ENCODE peak calls at places on chromosomes 1 and 21, in four cellular contexts. G is GM12878, V is K562, R is HL-60. X is an unnamed sample.

GRCh38 chr1:108860190-108860907 is 3.5 kb upstream of the AKNAD1 start:
- DNase-seq in V (no peak), R (no peak), G (no peak), X (no peak)

GRCh38 chr1:110687244-110687643 is 12.5 kb upstream of the KCNA3 start:
- DNase-seq in V (no peak), R (no peak), G (no peak), X (no peak)

GRCh38 chr1:228849011-228849541 is 113.8 kb downstream of the RHOU start:
- DNase-seq in G (peak), R (no peak), V (no peak), X (no peak)

GRCh38 chr1:174912243-174912642 is 87.5 kb upstream of the CACYBP start:
- DNase-seq in V (no peak), G (peak), R (no peak), X (no peak)

GRCh38 chr1:175192111-175192629 is 406 bp downstream of the KIAA0040 start:
- DNase-seq in R (no peak), G (no peak), V (peak), X (peak)

GRCh38 chr1:27097484-27097917 is 57.4 kb downstream of the SLC9A1 start:
- DNase-seq in R (peak), V (peak), G (no peak), X (peak)

GRCh38 chr1:23613191-23614126 is 54.2 kb upstream of the ID3 start:
- DNase-seq in R (no peak), V (no peak), G (no peak), X (no peak)

GRCh38 chr21:42320791-42321190 is 5.6 kb upstream of the TFF3 start:
- DNase-seq in R (no peak), V (no peak), G (no peak), X (no peak)

GRCh38 chr1:84272401-84272800 is 29.1 kb upstream of the SAMD13 start:
- DNase-seq in V (no peak), G (no peak), R (no peak), X (no peak)

GRCh38 chr1:61680500-61680899 is 44.4 kb downstream of the TM2D1 start:
- DNase-seq in V (no peak), R (no peak), G (no peak), X (no peak)

GRCh38 chr21:39688010-39688409 is 57.0 kb upstream of the IGSF5 start:
- DNase-seq in R (no peak), G (no peak), V (no peak), X (no peak)

DNA sequence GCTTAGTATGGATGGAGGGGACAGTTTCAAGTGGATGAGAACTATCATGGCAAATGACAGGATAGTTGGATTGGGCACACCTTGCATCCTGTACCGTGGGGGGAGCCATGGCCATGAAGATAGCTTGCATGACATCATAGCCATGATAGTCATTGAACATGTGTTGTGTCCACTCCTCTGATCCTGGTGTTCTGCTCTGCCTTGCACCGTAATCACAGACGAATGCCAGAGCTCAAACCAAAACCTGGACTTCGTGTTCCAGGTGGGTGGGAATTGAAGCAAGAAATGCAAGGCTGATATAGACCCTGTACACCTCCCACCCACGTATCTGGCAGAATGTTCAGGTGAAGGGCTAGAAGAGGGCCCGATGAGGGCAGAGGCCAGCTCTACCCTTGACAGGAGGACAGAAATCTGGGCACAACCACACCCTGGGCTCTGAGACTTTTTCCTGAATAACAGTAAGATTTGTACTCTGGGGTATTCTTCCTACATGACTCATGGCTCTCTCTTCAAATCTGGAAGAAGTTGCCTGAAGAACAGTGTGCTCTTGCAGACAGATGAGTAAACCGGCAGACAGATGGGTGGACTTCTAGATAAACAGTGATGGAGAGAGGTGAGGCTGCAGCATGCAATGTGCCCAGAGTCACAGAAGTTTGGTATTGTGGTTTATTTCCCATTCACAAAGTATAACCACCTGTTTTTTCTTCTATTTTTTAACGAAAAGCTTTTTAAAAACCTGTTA is 45.0 kb downstream of the KCNJ6 start:
- DNase-seq in R (no peak), G (no peak), V (no peak), X (no peak)
- TF ChIP-seq SPI1 in R (no peak), G (no peak), V (no peak), X (no peak)

DNA sequence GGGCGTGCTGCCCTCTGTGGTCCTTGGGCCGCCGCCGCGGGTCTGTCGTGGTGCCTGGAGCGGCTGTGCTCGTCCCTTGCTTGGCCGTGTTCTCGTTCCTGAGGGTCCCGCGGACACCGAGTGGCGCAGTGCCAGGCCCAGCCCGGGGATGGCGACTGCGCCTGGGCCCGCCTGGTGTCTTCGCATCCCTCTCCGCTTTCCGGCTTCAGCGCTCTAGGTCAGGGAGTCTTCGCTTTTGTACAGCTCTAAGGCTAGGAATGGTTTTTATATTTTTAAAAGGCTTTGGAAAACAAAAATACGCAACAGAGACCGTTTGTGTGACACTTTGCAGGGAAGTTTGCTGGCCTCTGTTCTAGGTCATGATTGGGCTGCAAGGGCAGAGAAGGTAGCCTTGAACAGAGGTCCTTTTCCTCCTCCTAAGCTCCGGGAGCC is 657 bp downstream of the SOD1 start:
- DNase-seq in G (no peak), R (no peak), V (no peak), X (no peak)
- TF ChIP-seq SPI1 in G (no peak), R (no peak), V (no peak), X (no peak)

DNA sequence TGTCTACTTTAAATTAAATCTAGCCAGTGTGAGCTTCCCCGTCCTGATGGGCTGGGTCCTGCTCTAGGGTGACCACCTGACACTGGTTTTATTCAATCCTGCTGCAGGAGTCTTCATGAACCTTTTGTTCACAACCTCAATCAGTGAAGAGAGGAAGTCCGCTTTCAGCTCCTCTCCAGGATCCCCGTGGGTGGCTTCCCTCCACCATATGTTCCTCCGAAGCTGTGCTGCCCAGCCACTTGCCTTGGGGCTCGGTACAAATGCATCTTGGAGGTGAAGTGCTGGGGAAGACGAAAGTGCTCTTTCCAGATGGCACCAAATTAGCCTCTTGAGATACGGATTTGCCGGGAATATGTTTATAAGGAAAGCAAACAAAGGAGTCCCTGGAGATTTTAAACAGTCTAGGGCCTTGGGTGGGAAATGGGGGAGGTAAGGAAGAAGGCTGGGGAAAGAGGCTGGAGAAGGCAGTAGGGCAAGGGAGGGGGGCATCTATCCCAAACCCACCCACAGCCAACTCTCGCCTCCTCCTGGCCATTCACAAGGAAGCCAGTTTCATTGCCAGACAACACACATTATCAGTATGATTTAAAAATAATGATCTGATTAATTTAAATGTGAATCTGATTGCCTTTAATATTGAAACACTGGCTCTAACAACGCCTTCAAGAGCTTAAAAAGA is 430.8 kb downstream of the DISC1 start:
- DNase-seq in V (no peak), R (no peak), G (no peak), X (no peak)
- TF ChIP-seq SPI1 in V (no peak), R (peak), G (no peak), X (no peak)

GRCh38 chr1:14842891-14843290 is 244.4 kb downstream of the KAZN start:
- DNase-seq in G (no peak), V (no peak), R (no peak), X (no peak)
- TF ChIP-seq SPI1 in G (no peak), V (no peak), R (no peak), X (no peak)

GRCh38 chr1:115869064-115869463 is 28.1 kb upstream of the NHLH2 start:
- DNase-seq in V (no peak), G (no peak), R (no peak), X (no peak)

GRCh38 chr1:115867216-115867615 is 26.3 kb upstream of the NHLH2 start:
- DNase-seq in R (no peak), G (no peak), V (no peak), X (no peak)

GRCh38 chr1:115862406-115862805 is 21.5 kb upstream of the NHLH2 start:
- DNase-seq in V (no peak), G (no peak), R (no peak), X (no peak)

DNA sequence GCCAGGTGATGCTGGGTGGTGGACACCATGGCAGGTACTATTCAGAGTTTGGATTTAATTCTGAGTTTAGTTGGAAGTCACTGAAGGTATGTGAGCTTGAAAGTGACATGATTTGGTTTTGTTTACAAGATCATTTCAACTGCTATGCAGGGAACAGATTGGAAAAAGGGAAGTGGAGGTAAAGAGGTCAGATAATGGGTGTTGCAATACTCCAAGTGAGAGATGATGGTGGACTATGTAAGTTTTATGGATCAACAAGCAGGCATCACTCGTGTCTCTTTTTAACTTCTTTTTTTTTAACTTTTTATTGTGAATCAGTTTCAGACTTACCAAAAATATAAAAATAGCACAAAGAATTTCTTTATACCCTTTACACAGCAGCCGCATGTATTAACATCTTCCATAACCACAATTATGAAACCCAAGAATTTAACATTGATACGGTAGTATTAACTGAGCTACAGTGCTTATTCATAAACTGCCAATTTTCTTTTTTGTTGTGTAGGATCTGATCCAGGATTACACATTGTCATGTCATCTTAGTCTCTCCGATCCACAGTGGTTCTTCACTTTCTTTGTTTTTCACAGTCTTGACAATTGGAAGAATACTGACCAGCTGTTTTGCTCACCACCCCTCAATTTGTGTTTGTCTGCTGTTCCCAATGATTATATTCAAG is 24.9 kb upstream of the NHLH2 start:
- DNase-seq in G (no peak), V (no peak), R (peak), X (no peak)
- TF ChIP-seq SPI1 in G (no peak), V (peak), R (peak), X (no peak)

DNA sequence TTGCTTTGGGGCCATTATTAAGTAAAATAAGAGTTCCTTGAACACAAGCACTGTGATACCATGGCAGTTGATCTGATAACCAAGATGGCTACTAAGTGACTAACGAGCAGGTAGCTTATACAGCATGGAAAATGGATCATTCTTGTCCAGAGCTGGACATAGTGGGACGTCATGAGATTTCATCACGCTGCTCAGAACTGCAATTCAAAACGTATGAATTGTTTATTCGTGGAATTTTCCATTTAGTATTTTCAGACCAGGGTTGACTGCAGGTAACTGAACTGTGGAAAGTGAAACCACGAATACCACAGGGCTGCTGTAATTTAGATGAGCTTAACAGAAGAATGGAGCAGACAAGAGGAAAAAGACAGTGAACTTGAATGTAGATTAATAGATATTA is 38.9 kb downstream of the CCDC18 start:
- DNase-seq in R (no peak), G (peak), V (no peak), X (no peak)
- TF ChIP-seq SPI1 in R (no peak), G (no peak), V (no peak), X (no peak)

DNA sequence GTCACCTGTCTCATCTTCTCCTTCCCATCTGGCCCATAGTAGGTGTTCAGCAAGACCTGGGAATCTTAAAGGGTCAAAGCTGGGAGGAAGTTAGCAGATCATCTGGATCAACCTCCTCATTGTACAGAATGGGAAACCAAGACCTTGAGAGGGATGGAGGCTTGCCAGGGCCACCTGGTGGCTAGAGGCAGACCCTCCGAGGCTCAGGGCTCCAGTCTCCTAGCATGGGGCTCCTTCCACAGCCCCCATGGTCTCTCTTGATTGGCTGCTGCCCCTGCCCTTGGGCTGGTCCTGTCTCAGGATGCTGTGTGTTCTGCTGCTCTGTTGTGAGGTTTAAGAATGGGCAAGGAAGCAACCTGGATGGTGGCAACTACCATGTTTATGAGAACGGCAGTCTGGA is 68.7 kb upstream of the CNTN2 start:
- DNase-seq in R (no peak), V (no peak), G (no peak), X (no peak)
- TF ChIP-seq SPI1 in R (no peak), V (no peak), G (no peak), X (no peak)

DNA sequence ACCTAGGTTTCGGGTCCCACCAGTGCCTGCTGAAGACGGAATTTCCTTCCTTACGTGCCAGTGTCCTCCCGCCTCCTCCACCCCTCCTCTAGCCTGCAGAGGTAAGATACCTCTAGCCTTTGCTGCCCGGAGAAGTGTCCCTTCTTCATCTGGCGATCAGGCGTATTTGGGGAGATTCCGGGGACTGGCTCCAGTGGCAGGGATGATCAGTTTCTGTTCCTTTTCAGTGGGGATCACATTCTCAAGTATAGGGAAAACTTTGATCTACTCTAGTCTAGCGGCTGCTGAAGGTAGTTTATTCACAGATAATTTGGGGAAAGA is 668 bp downstream of the CEP350 start:
- DNase-seq in G (no peak), R (peak), V (no peak), X (no peak)
- TF ChIP-seq SPI1 in G (peak), R (no peak), V (no peak), X (no peak)

DNA sequence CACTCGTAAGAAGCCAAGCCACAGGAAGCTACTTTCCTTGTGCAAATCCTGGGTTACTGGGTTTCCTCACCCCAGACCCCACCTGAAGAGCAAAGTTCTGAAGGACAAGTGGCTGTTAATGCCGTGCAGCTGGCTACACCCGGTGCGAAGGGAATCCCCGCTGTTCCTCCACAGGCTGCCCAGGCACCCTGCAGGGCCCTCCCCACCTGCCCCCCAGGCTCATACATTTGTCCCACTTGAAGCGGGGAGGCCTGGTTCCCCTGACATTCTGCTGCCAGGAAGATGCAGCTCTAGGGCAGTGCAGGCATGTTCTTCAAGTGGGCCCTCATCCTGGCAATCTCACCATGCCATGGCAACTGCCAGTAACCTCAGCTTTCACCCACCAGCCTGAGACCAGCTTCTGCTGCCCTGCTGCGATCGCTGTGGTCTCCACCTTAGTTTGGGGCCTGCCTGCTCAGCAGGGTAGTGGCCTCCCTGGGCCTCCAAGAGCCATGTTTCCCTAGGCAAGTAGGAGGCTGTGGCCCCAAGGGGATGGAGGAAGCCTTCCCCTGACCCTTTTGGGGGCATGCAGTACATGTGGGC is 151.9 kb upstream of the COL6A1 start:
- DNase-seq in R (no peak), G (no peak), V (no peak), X (no peak)
- TF ChIP-seq SPI1 in R (no peak), G (no peak), V (no peak), X (no peak)